ENCODE peak calls at places on chromosomes 16 and 17, in eight cellular contexts. I is activated CD4-positive, alpha-beta T cell treated with anti-CD3 and anti-CD28 coated beads for 24 hours; K is mesothelial cell of epicardium; G is KG1; T is caudate nucleus; U is CD4-positive, alpha-beta memory T cell; A is MM.1S; X is NK-92 treated with Interleukin-12 subunit alpha and Interleukin-12 subunit beta, amount 100 ng/mL, for 24 hours. O is an unnamed sample.

GRCh38 chr16:28304214-28304613 is 11.9 kb downstream of the SBK1 start:
- DNase-seq in T (no peak), K (peak; percentile 53), U (no peak), X (no peak), I (no peak), A (peak; percentile 40), G (no peak), O (no peak)

GRCh38 chr17:5587431-5588032 is 3.2 kb upstream of the NLRP1 start:
- DNase-seq in A (peak; percentile 83), I (peak; percentile 35), U (peak; percentile 78), X (no peak), T (peak; percentile 12), G (peak; percentile 31), K (peak; percentile 57), O (no peak)

GRCh38 chr17:40605301-40605700 is 40.0 kb upstream of the CCR7 start:
- DNase-seq in K (no peak), T (no peak), I (peak; percentile 64), U (peak; percentile 72), A (no peak), G (no peak), X (no peak), O (no peak)

GRCh38 chr17:9549215-9549614 is 26.4 kb downstream of the STX8 start:
- DNase-seq in X (no peak), U (no peak), K (no peak), G (no peak), A (no peak), T (no peak), I (no peak), O (no peak)

GRCh38 chr16:11066231-11066870 is 122.0 kb downstream of the CLEC16A start:
- DNase-seq in X (no peak), K (no peak), T (no peak), G (no peak), U (no peak), I (no peak), A (no peak), O (no peak)

GRCh38 chr17:63946440-63947363 is 14.6 kb upstream of the CD79B start:
- DNase-seq in A (peak; percentile 58), K (peak; percentile 62), U (peak; percentile 64), G (peak; percentile 31), T (no peak), X (peak; percentile 42), I (peak; percentile 46), O (no peak)

GRCh38 chr17:76427457-76428231 is 25.3 kb downstream of the UBE2O start:
- DNase-seq in T (no peak), G (no peak), K (no peak), I (no peak), X (no peak), A (no peak), U (no peak), O (no peak)

GRCh38 chr16:9112166-9112843 is 20.9 kb downstream of the HAPSTR1 start:
- DNase-seq in I (no peak), T (no peak), U (no peak), G (no peak), A (no peak), X (no peak), K (no peak), O (no peak)

GRCh38 chr17:54620380-54620978 is 280.2 kb upstream of the TOM1L1 start:
- DNase-seq in K (no peak), G (no peak), I (no peak), U (no peak), T (no peak), A (no peak), X (no peak), O (no peak)

GRCh38 chr16:84836234-84836647 is 16.5 kb downstream of the CRISPLD2 start:
- DNase-seq in I (no peak), K (peak; percentile 62), G (no peak), X (no peak), A (no peak), T (no peak), U (no peak), O (peak; percentile 74)

GRCh38 chr16:4385789-4386451 is 14.3 kb downstream of the VASN start:
- DNase-seq in K (no peak), T (no peak), G (no peak), A (no peak), X (no peak), I (no peak), U (no peak), O (no peak)

GRCh38 chr17:42850964-42851363 is at the start of gene AOC3:
- DNase-seq in T (no peak), U (no peak), K (no peak), I (no peak), G (no peak), A (no peak), X (no peak), O (no peak)

GRCh38 chr17:76537578-76538280 is at the start of gene CYGB:
- DNase-seq in A (no peak), G (no peak), I (no peak), K (no peak), X (no peak), U (peak; percentile 17), T (no peak), O (no peak)

GRCh38 chr17:79563237-79564013 is 47.4 kb downstream of the RBFOX3 start:
- DNase-seq in K (no peak), I (no peak), A (no peak), U (no peak), T (no peak), G (no peak), X (no peak), O (no peak)

GRCh38 chr17:74176546-74177001 is 26.9 kb upstream of the RPL38 start:
- DNase-seq in A (peak; percentile 37), I (peak; percentile 20), T (peak; percentile 12), G (peak; percentile 23), K (peak; percentile 77), X (peak; percentile 8), U (peak; percentile 20), O (no peak)

GRCh38 chr16:62225675-62226074 is 189.4 kb upstream of the CDH8 start:
- DNase-seq in U (no peak), K (peak; percentile 69), T (peak; percentile 27), A (peak; percentile 93), G (peak; percentile 4), X (no peak), I (no peak), O (peak; percentile 59)

GRCh38 chr17:5485270-5486205 is at the start of gene DERL2:
- DNase-seq in X (no peak), G (no peak), K (no peak), T (no peak), I (no peak), A (peak; percentile 11), U (no peak), O (no peak)

GRCh38 chr17:50380369-50381259 is 7.6 kb downstream of the EME1 start:
- DNase-seq in I (no peak), T (no peak), X (no peak), G (no peak), A (no peak), U (no peak), K (no peak), O (no peak)

GRCh38 chr17:50440838-50441829 is 15.1 kb downstream of the ACSF2 start:
- DNase-seq in T (no peak), K (no peak), G (no peak), X (no peak), A (no peak), I (no peak), U (no peak), O (no peak)

GRCh38 chr17:78661092-78661770 is 84.0 kb upstream of the DNAH17 start:
- DNase-seq in T (no peak), K (no peak), I (no peak), X (no peak), G (no peak), A (no peak), U (no peak), O (peak; percentile 80)

GRCh38 chr16:1433263-1433560 is 2.3 kb downstream of the PERCC1 start:
- DNase-seq in U (no peak), A (no peak), T (no peak), G (no peak), X (no peak), K (no peak), I (no peak), O (no peak)

O was measured in breast epithelium.